ENCODE peak calls at places on chromosomes 3 and 15, in seven cellular contexts. H is esophagus squamous epithelium, G is HepG2, L is body of pancreas, X is gastrocnemius medialis, Q is thyroid gland, P is tibial nerve. N is an unnamed sample.

GRCh38 chr3:126928921-126929485 is 53.9 kb upstream of the PLXNA1 start:
- DNase-seq in H (no peak), G (no peak), L (no peak), X (no peak), Q (no peak), P (no peak), N (no peak)

GRCh38 chr15:45583731-45584639 is 3.2 kb upstream of the BLOC1S6 start:
- DNase-seq in H (no peak), G (no peak), L (no peak), X (no peak), Q (no peak), P (no peak), N (no peak)

GRCh38 chr3:1087066-1087555 is 5.7 kb upstream of the CNTN6 start:
- DNase-seq in H (no peak), G (no peak), L (peak; percentile 24), X (no peak), Q (peak; percentile 79), P (peak; percentile 52), N (peak; percentile 56)

GRCh38 chr3:59277201-59277600 is 227.4 kb upstream of the CFAP20DC start:
- DNase-seq in H (no peak), G (no peak), L (no peak), X (no peak), Q (no peak), P (no peak), N (no peak)

GRCh38 chr3:160784853-160785252 is 28.8 kb downstream of the PPM1L start:
- DNase-seq in H (no peak), G (no peak), L (no peak), X (no peak), Q (no peak), P (no peak), N (no peak)

GRCh38 chr3:188868803-188869202 is 303.0 kb upstream of the TPRG1 start:
- DNase-seq in H (no peak), G (no peak), L (no peak), X (no peak), Q (peak; percentile 47), P (no peak), N (no peak)

GRCh38 chr3:53103566-53104296 is 26.5 kb downstream of the RFT1 start:
- DNase-seq in H (no peak), G (no peak), L (no peak), X (no peak), Q (no peak), P (no peak), N (no peak)

GRCh38 chr15:31857194-31857593 is 173.1 kb upstream of the CHRNA7 start:
- DNase-seq in H (no peak), G (no peak), L (no peak), X (no peak), Q (no peak), P (no peak), N (no peak)

GRCh38 chr3:15819576-15819975 is 21.8 kb upstream of the ANKRD28 start:
- DNase-seq in H (no peak), G (no peak), L (no peak), X (no peak), Q (no peak), P (no peak), N (no peak)

GRCh38 chr15:89129123-89129815 is 41.0 kb downstream of the ABHD2 start:
- DNase-seq in H (no peak), G (no peak), L (peak; percentile 79), X (peak; percentile 56), Q (peak; percentile 48), P (no peak), N (no peak)

GRCh38 chr15:45854455-45855202 is 219.8 kb downstream of the SQOR start:
- DNase-seq in H (no peak), G (no peak), L (peak; percentile 89), X (no peak), Q (no peak), P (no peak), N (no peak)

GRCh38 chr3:51581529-51581928 is 43.0 kb downstream of the RAD54L2 start:
- DNase-seq in H (no peak), G (no peak), L (no peak), X (no peak), Q (no peak), P (no peak), N (no peak)

GRCh38 chr3:51588724-51589123 is 50.2 kb downstream of the RAD54L2 start:
- DNase-seq in H (no peak), G (no peak), L (no peak), X (no peak), Q (no peak), P (no peak), N (no peak)

GRCh38 chr3:51580418-51580817 is 41.9 kb downstream of the RAD54L2 start:
- DNase-seq in H (no peak), G (no peak), L (no peak), X (no peak), Q (no peak), P (no peak), N (no peak)

GRCh38 chr3:51585871-51586270 is 47.4 kb downstream of the RAD54L2 start:
- DNase-seq in H (no peak), G (no peak), L (no peak), X (no peak), Q (no peak), P (no peak), N (no peak)

GRCh38 chr3:51585197-51585596 is 46.7 kb downstream of the RAD54L2 start:
- DNase-seq in H (no peak), G (no peak), L (no peak), X (no peak), Q (no peak), P (no peak), N (no peak)
- H3K9me3 ChIP-seq in H (no peaks in the 10 kb centered on the region), G (no peaks in the 10 kb centered on the region), L (no peaks in the 10 kb centered on the region), X (no peaks in the 10 kb centered on the region), Q (no peaks in the 10 kb centered on the region), P (no peaks in the 10 kb centered on the region), N (no peaks in the 10 kb centered on the region)

GRCh38 chr15:85380860-85381535 is 595 bp downstream of the AKAP13 start:
- DNase-seq in H (peak; percentile 17), G (no peak), L (peak; percentile 64), X (peak; percentile 18), Q (peak; percentile 52), P (peak; percentile 22), N (no peak)
- TF ChIP-seq POLR2A in H (no peak), G (no peak), L (no peak), X (peak; percentile 4), Q (peak; percentile 32), P (no peak), N (no peak)

DNA sequence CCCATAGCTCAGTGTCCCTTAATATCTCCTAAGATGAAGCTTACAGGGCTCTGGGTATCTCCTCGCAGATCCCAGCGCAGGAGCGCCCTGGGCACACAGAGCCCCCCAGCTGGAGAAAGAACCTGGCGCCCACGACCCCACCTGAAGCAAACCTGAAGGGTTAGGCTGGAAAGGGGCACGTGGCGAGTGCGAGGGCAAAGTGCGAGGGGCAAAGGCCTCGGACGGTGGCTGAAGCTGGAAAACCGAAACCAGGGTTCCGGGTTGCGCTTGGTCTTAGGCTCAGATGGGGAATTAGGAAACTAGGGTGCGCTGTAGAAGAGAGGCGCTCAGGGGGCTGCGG is 3.9 kb downstream of the SOX14 start:
- DNase-seq in H (no peak), G (no peak), L (no peak), X (no peak), Q (no peak), P (no peak), N (no peak)
- H3K9me3 ChIP-seq in H (no peaks in the 10 kb centered on the region), G (no peaks in the 10 kb centered on the region), L (no peaks in the 10 kb centered on the region), X (no peaks in the 10 kb centered on the region), Q (no peaks in the 10 kb centered on the region), P (no peaks in the 10 kb centered on the region), N (no peaks in the 10 kb centered on the region)

GRCh38 chr3:82078246-82078645 is 316.8 kb upstream of the GBE1 start:
- DNase-seq in H (no peak), G (no peak), L (no peak), X (no peak), Q (no peak), P (no peak), N (no peak)
- TF ChIP-seq POLR2A in H (no peak), G (no peak), L (no peak), X (no peak), Q (no peak), P (no peak), N (no peak)

DNA sequence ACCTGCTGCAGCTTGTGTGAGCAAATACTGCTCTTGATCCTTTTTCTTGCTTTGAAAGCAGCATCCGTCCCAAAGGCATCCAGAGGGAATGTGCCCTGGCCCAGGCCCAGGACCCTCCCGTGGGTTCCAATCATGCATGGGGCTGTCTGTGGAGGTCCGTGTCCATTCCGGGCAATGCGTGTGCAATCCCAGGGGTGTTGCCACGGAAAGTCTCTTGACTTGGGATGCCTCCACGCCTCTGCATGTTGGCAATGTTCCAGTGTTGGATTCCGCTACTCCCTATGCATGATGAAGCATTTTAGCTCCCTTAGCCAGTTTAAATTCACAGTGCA is 105.7 kb downstream of the SNRPN start:
- DNase-seq in H (no peak), G (no peak), L (no peak), X (peak; percentile 7), Q (no peak), P (no peak), N (peak; percentile 34)
- H3K9me3 ChIP-seq in H (peaks cover 100% of the 10 kb centered on the region), G (peaks cover 100% of the 10 kb centered on the region), L (peaks cover 27% of the 10 kb centered on the region), X (peaks cover 28% of the 10 kb centered on the region), Q (peaks cover 5% of the 10 kb centered on the region), P (peaks cover 13% of the 10 kb centered on the region), N (peaks cover 98% of the 10 kb centered on the region)

GRCh38 chr3:5186089-5186853 is 1.2 kb upstream of the EDEM1 start:
- DNase-seq in H (no peak), G (no peak), L (peak; percentile 10), X (no peak), Q (peak; percentile 8), P (no peak), N (no peak)

GRCh38 chr3:5186854-5187151 is 704 bp upstream of the EDEM1 start:
- DNase-seq in H (no peak), G (peak; percentile 15), L (peak; percentile 18), X (no peak), Q (peak; percentile 13), P (no peak), N (no peak)

GRCh38 chr3:5188419-5189405 is 1.2 kb downstream of the EDEM1 start:
- DNase-seq in H (no peak), G (peak; percentile 68), L (peak; percentile 41), X (no peak), Q (peak; percentile 14), P (no peak), N (no peak)

GRCh38 chr3:5187152-5187919 is at the start of gene EDEM1:
- DNase-seq in H (peak; percentile 93), G (peak; percentile 88), L (peak; percentile 95), X (peak; percentile 96), Q (peak; percentile 94), P (peak; percentile 86), N (peak; percentile 97)

GRCh38 chr3:5187920-5188418 is 462 bp downstream of the EDEM1 start:
- DNase-seq in H (no peak), G (no peak), L (peak; percentile 41), X (peak; percentile 34), Q (peak; percentile 28), P (no peak), N (peak; percentile 78)
- TF ChIP-seq POLR2A in H (no peak), G (no peak), L (no peak), X (no peak), Q (no peak), P (no peak), N (no peak)

GRCh38 chr3:66898155-66898554 is 100.0 kb upstream of the KBTBD8 start:
- DNase-seq in H (no peak), G (no peak), L (no peak), X (no peak), Q (no peak), P (no peak), N (no peak)
- H3K9me3 ChIP-seq in H (no peaks in the 10 kb centered on the region), G (peaks cover 11% of the 10 kb centered on the region), L (no peaks in the 10 kb centered on the region), X (no peaks in the 10 kb centered on the region), Q (no peaks in the 10 kb centered on the region), P (no peaks in the 10 kb centered on the region), N (no peaks in the 10 kb centered on the region)